ENCODE peak calls at places on chromosomes 4 and X, in six cellular contexts. T is K562, A is progenitor cell of endocrine pancreas, M is choroid plexus epithelial cell, Z is cardiac fibroblast, H is HFFc6. Y is an unnamed sample.

GRCh38 chrX:24360272-24360671 is at the start of gene SUPT20HL1:
- DNase-seq in T (no peak), A (no peak), M (no peak), Z (no peak), H (no peak), Y (no peak)

GRCh38 chrX:122238801-122239200 is 945.3 kb upstream of the GRIA3 start:
- DNase-seq in T (no peak), A (no peak), M (peak), Z (peak), H (peak), Y (no peak)

GRCh38 chrX:121336831-121337421 is 289.5 kb downstream of the GLUD2 start:
- DNase-seq in T (no peak), A (no peak), M (no peak), Z (no peak), H (no peak), Y (no peak)

GRCh38 chr4:139509727-139510410 is 46.1 kb downstream of the SETD7 start:
- DNase-seq in T (peak), A (no peak), M (peak), Z (peak), H (no peak), Y (no peak)

GRCh38 chrX:18698762-18699650 is 8.4 kb upstream of the PPEF1 start:
- DNase-seq in T (no peak), A (no peak), M (no peak), Z (no peak), H (no peak), Y (no peak)

GRCh38 chr4:102420563-102421221 is 75.4 kb upstream of the SLC39A8 start:
- DNase-seq in T (no peak), A (no peak), M (peak), Z (peak), H (peak), Y (no peak)

GRCh38 chr4:164730705-164731393 is 23.1 kb upstream of the SMIM31 start:
- DNase-seq in T (no peak), A (no peak), M (no peak), Z (no peak), H (no peak), Y (no peak)

GRCh38 chr4:76709454-76709853 is 188.5 kb downstream of the SOWAHB start:
- DNase-seq in T (no peak), A (no peak), M (peak), Z (no peak), H (no peak), Y (no peak)

GRCh38 chr4:144948421-144948820 is 149.6 kb downstream of the ANAPC10 start:
- DNase-seq in T (no peak), A (no peak), M (no peak), Z (no peak), H (no peak), Y (no peak)

GRCh38 chr4:139754913-139755312 is 89.3 kb downstream of the MGST2 start:
- DNase-seq in T (no peak), A (no peak), M (no peak), Z (no peak), H (no peak), Y (no peak)

GRCh38 chr4:6204871-6205583 is 4.7 kb upstream of the JAKMIP1 start:
- DNase-seq in T (no peak), A (no peak), M (no peak), Z (no peak), H (no peak), Y (no peak)

GRCh38 chr4:57163530-57164459 is 53.6 kb upstream of the IGFBP7 start:
- DNase-seq in T (peak), A (peak), M (peak), Z (peak), H (peak), Y (peak)

GRCh38 chr4:108834787-108835384 is 72.0 kb upstream of the ETNPPL start:
- DNase-seq in T (peak), A (no peak), M (peak), Z (peak), H (peak), Y (no peak)

GRCh38 chrX:71533514-71533849 is 578 bp downstream of the OGT start:
- DNase-seq in T (no peak), A (no peak), M (no peak), Z (peak), H (no peak), Y (no peak)

DNA sequence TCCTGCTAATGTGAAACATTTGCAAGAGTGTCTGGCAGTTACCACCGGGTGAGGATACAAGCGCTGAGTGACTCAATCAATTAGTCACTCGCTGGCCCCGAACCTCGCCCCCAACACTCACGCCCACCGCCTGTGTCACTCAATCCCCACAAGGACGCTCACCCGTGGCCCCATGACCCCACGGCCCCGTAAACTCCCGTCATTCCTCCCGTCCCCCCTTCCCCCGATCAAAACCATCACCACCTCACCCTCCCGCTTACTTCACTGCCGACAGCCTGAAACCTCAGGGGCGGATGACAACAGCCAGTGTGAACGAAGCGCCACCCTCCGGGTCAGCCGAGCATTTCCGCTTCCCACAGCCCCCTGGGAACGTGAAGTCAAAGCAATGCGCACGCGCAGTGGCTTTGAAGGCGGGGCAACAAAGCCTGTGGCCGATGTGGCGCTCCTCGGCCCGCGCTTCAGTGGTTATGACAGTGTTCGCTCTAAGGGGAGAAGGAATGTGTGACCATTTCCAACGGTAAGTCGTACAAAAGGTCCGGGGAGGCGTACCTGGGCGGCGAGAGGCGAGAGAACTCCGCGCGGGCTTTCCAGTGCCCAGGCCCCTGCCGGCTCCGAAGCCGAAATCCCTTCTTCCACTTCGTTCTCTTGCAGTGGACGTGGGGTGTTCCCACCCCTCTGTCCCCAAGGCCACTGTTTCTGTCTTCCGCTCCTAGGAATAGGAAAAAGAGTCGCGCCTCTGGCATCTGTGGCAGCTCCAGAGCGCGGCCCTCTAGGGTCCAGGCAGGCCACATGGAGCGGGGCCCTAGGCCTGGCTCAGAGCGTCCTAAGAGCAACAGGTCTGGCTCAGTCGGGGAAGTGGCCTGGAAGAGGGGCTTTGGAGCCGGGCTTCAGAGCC is at the start of gene ZNF674:
- DNase-seq in T (peak), A (peak), M (peak), Z (peak), H (peak), Y (peak)
- TF ChIP-seq CTCF in T (peak), A (peak), M (peak), Z (no peak), H (peak), Y (no peak)

GRCh38 chrX:63930140-63930539 is 145.1 kb upstream of the ARHGEF9 start:
- DNase-seq in T (no peak), A (no peak), M (peak), Z (peak), H (peak), Y (no peak)
- TF ChIP-seq CTCF in T (peak), A (peak), M (peak), Z (peak), H (peak), Y (peak)

DNA sequence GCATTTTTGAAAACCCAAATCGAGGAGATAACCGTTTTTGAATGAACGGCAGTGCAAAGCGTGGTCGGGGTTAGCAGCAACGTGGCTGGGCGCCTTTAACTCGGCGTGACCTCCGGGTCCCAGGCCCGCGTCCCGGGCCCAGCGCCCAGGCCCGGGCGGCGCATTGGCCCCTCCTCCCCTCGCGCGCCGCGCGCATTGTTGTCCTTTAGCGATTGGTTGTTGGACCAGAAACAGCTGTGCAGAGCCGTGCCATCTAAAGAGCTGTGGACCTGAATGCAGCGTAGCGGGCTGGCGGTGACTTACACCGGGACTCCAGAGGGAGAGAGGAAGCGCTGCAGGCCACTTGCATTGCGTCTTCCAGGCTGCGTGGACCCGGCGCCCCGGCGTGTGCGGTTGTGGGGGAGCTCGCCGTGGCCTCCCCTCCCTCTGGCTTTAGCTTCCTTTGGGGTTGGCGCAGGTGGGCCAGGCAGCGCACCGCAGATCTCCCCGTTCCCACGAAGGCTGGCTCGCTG is at the start of gene STOX2:
- DNase-seq in T (no peak), A (peak), M (peak), Z (peak), H (no peak), Y (peak)
- TF ChIP-seq CTCF in T (no peak), A (no peak), M (no peak), Z (no peak), H (no peak), Y (no peak)

GRCh38 chr4:185772391-185773093 is 39.5 kb downstream of the SORBS2 start:
- DNase-seq in T (no peak), A (no peak), M (no peak), Z (no peak), H (no peak), Y (no peak)

GRCh38 chr4:185774815-185775684 is 36.9 kb downstream of the SORBS2 start:
- DNase-seq in T (no peak), A (no peak), M (peak), Z (peak), H (peak), Y (no peak)

GRCh38 chr4:185771696-185772390 is 40.2 kb downstream of the SORBS2 start:
- DNase-seq in T (no peak), A (no peak), M (peak), Z (peak), H (no peak), Y (no peak)

GRCh38 chr4:185774076-185774731 is 37.8 kb downstream of the SORBS2 start:
- DNase-seq in T (no peak), A (no peak), M (no peak), Z (peak), H (no peak), Y (no peak)

DNA sequence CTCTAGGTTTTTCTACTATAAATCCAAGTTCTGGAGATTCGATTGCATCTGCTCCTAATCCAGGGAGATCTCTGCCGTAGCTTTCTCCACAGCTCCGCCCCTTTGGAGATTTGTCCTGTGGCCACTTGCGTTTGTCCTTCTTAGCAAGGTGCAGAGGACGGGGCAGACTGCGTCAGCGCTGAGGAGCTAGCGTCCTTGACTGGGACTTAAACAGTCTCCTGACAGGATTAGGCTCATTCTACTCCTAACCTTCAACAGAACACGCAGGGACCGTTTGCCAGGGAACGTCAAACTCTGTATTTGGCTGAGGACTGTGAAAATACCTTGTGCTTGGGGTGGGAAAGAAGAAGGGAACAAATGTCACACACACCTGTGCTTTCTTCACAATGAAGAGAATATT is 38.6 kb downstream of the SORBS2 start:
- DNase-seq in T (no peak), A (no peak), M (no peak), Z (no peak), H (no peak), Y (no peak)
- TF ChIP-seq CTCF in T (no peak), A (no peak), M (no peak), Z (no peak), H (no peak), Y (no peak)

Y was measured in glutamatergic neuron.